ENCODE peak calls at places on chromosomes 12 and 14, in eight cellular contexts. One of them, this sample, is unnamed.

GRCh38 chr12:78712834-78713455 is 151.6 kb upstream of the SYT1 start:
- DNase-seq in uterus: no peak
- DNase-seq in epithelial cell of prostate: no peak
- DNase-seq in SK-N-SH: no peak
- DNase-seq in Right ventricle myocardium inferior: no peak
- DNase-seq in stimulated activated CD4-positive, alpha-beta T cell treated with anti-CD3 and anti-CD28 coated beads, Interleukin-4, amount 100 ng/mL, for 4 hours: no peak
- DNase-seq in naive thymus-derived CD4-positive, alpha-beta T cell: no peak
- DNase-seq in M059J: no peak
- DNase-seq in this sample: no peak

GRCh38 chr12:108419949-108420348 is 80.8 kb upstream of the CMKLR1 start:
- DNase-seq in uterus: no peak
- DNase-seq in epithelial cell of prostate: no peak
- DNase-seq in SK-N-SH: no peak
- DNase-seq in Right ventricle myocardium inferior: no peak
- DNase-seq in stimulated activated CD4-positive, alpha-beta T cell treated with anti-CD3 and anti-CD28 coated beads, Interleukin-4, amount 100 ng/mL, for 4 hours: no peak
- DNase-seq in naive thymus-derived CD4-positive, alpha-beta T cell: no peak
- DNase-seq in M059J: no peak
- DNase-seq in this sample: no peak

GRCh38 chr12:31206038-31206670 is 119.8 kb downstream of the SINHCAF start:
- DNase-seq in uterus: no peak
- DNase-seq in epithelial cell of prostate: peak
- DNase-seq in SK-N-SH: no peak
- DNase-seq in Right ventricle myocardium inferior: no peak
- DNase-seq in stimulated activated CD4-positive, alpha-beta T cell treated with anti-CD3 and anti-CD28 coated beads, Interleukin-4, amount 100 ng/mL, for 4 hours: no peak
- DNase-seq in naive thymus-derived CD4-positive, alpha-beta T cell: no peak
- DNase-seq in M059J: peak
- DNase-seq in this sample: no peak

GRCh38 chr12:51752490-51752889 is 96.0 kb downstream of the FIGNL2 start:
- DNase-seq in uterus: peak
- DNase-seq in epithelial cell of prostate: peak
- DNase-seq in SK-N-SH: no peak
- DNase-seq in Right ventricle myocardium inferior: peak
- DNase-seq in stimulated activated CD4-positive, alpha-beta T cell treated with anti-CD3 and anti-CD28 coated beads, Interleukin-4, amount 100 ng/mL, for 4 hours: no peak
- DNase-seq in naive thymus-derived CD4-positive, alpha-beta T cell: no peak
- DNase-seq in M059J: peak
- DNase-seq in this sample: peak

GRCh38 chr12:54125950-54126695 is 62.7 kb downstream of the SMUG1 start:
- DNase-seq in uterus: peak
- DNase-seq in epithelial cell of prostate: no peak
- DNase-seq in SK-N-SH: peak
- DNase-seq in Right ventricle myocardium inferior: no peak
- DNase-seq in stimulated activated CD4-positive, alpha-beta T cell treated with anti-CD3 and anti-CD28 coated beads, Interleukin-4, amount 100 ng/mL, for 4 hours: no peak
- DNase-seq in naive thymus-derived CD4-positive, alpha-beta T cell: no peak
- DNase-seq in M059J: no peak
- DNase-seq in this sample: no peak

GRCh38 chr12:57237952-57238853 is 8.7 kb downstream of the SHMT2 start:
- DNase-seq in uterus: peak
- DNase-seq in epithelial cell of prostate: no peak
- DNase-seq in SK-N-SH: peak
- DNase-seq in Right ventricle myocardium inferior: peak
- DNase-seq in stimulated activated CD4-positive, alpha-beta T cell treated with anti-CD3 and anti-CD28 coated beads, Interleukin-4, amount 100 ng/mL, for 4 hours: no peak
- DNase-seq in naive thymus-derived CD4-positive, alpha-beta T cell: peak
- DNase-seq in M059J: no peak
- DNase-seq in this sample: no peak

GRCh38 chr12:116919247-116919671 is 8.5 kb downstream of the FBXW8 start:
- DNase-seq in uterus: no peak
- DNase-seq in epithelial cell of prostate: no peak
- DNase-seq in SK-N-SH: no peak
- DNase-seq in Right ventricle myocardium inferior: no peak
- DNase-seq in stimulated activated CD4-positive, alpha-beta T cell treated with anti-CD3 and anti-CD28 coated beads, Interleukin-4, amount 100 ng/mL, for 4 hours: no peak
- DNase-seq in naive thymus-derived CD4-positive, alpha-beta T cell: no peak
- DNase-seq in M059J: no peak
- DNase-seq in this sample: no peak

GRCh38 chr14:60510254-60510975 is 1.5 kb downstream of the SIX6 start:
- DNase-seq in uterus: no peak
- DNase-seq in epithelial cell of prostate: no peak
- DNase-seq in SK-N-SH: no peak
- DNase-seq in Right ventricle myocardium inferior: no peak
- DNase-seq in stimulated activated CD4-positive, alpha-beta T cell treated with anti-CD3 and anti-CD28 coated beads, Interleukin-4, amount 100 ng/mL, for 4 hours: no peak
- DNase-seq in naive thymus-derived CD4-positive, alpha-beta T cell: no peak
- DNase-seq in M059J: no peak
- DNase-seq in this sample: no peak

GRCh38 chr14:94654071-94654974 is 42.1 kb downstream of the SERPINA3 start:
- DNase-seq in uterus: peak
- DNase-seq in epithelial cell of prostate: no peak
- DNase-seq in SK-N-SH: no peak
- DNase-seq in Right ventricle myocardium inferior: no peak
- DNase-seq in stimulated activated CD4-positive, alpha-beta T cell treated with anti-CD3 and anti-CD28 coated beads, Interleukin-4, amount 100 ng/mL, for 4 hours: no peak
- DNase-seq in naive thymus-derived CD4-positive, alpha-beta T cell: no peak
- DNase-seq in M059J: no peak
- DNase-seq in this sample: no peak

GRCh38 chr14:99360774-99361595 is 89.0 kb upstream of the BCL11B start:
- DNase-seq in uterus: no peak
- DNase-seq in epithelial cell of prostate: no peak
- DNase-seq in SK-N-SH: peak
- DNase-seq in Right ventricle myocardium inferior: no peak
- DNase-seq in stimulated activated CD4-positive, alpha-beta T cell treated with anti-CD3 and anti-CD28 coated beads, Interleukin-4, amount 100 ng/mL, for 4 hours: no peak
- DNase-seq in naive thymus-derived CD4-positive, alpha-beta T cell: no peak
- DNase-seq in M059J: peak
- DNase-seq in this sample: no peak

GRCh38 chr12:15556411-15556810 is 232.8 kb downstream of the EPS8 start:
- DNase-seq in uterus: no peak
- DNase-seq in epithelial cell of prostate: no peak
- DNase-seq in SK-N-SH: no peak
- DNase-seq in Right ventricle myocardium inferior: no peak
- DNase-seq in stimulated activated CD4-positive, alpha-beta T cell treated with anti-CD3 and anti-CD28 coated beads, Interleukin-4, amount 100 ng/mL, for 4 hours: no peak
- DNase-seq in naive thymus-derived CD4-positive, alpha-beta T cell: no peak
- DNase-seq in M059J: peak
- DNase-seq in this sample: no peak

GRCh38 chr12:57216931-57217871 is 607 bp downstream of the NXPH4 start:
- DNase-seq in uterus: no peak
- DNase-seq in epithelial cell of prostate: no peak
- DNase-seq in SK-N-SH: peak
- DNase-seq in Right ventricle myocardium inferior: no peak
- DNase-seq in stimulated activated CD4-positive, alpha-beta T cell treated with anti-CD3 and anti-CD28 coated beads, Interleukin-4, amount 100 ng/mL, for 4 hours: no peak
- DNase-seq in naive thymus-derived CD4-positive, alpha-beta T cell: no peak
- DNase-seq in M059J: peak
- DNase-seq in this sample: no peak

GRCh38 chr12:118034429-118035193 is 18.1 kb downstream of the RFC5 start:
- DNase-seq in uterus: no peak
- DNase-seq in epithelial cell of prostate: no peak
- DNase-seq in SK-N-SH: peak
- DNase-seq in Right ventricle myocardium inferior: no peak
- DNase-seq in stimulated activated CD4-positive, alpha-beta T cell treated with anti-CD3 and anti-CD28 coated beads, Interleukin-4, amount 100 ng/mL, for 4 hours: no peak
- DNase-seq in naive thymus-derived CD4-positive, alpha-beta T cell: no peak
- DNase-seq in M059J: peak
- DNase-seq in this sample: no peak

GRCh38 chr12:131929530-131930456 is 717 bp downstream of the PUS1 start:
- DNase-seq in uterus: no peak
- DNase-seq in epithelial cell of prostate: no peak
- DNase-seq in SK-N-SH: peak
- DNase-seq in Right ventricle myocardium inferior: peak
- DNase-seq in stimulated activated CD4-positive, alpha-beta T cell treated with anti-CD3 and anti-CD28 coated beads, Interleukin-4, amount 100 ng/mL, for 4 hours: peak
- DNase-seq in naive thymus-derived CD4-positive, alpha-beta T cell: no peak
- DNase-seq in M059J: no peak
- DNase-seq in this sample: no peak

GRCh38 chr14:87430810-87431209 is 562.2 kb downstream of the GALC start:
- DNase-seq in uterus: no peak
- DNase-seq in epithelial cell of prostate: peak
- DNase-seq in SK-N-SH: no peak
- DNase-seq in Right ventricle myocardium inferior: no peak
- DNase-seq in stimulated activated CD4-positive, alpha-beta T cell treated with anti-CD3 and anti-CD28 coated beads, Interleukin-4, amount 100 ng/mL, for 4 hours: no peak
- DNase-seq in naive thymus-derived CD4-positive, alpha-beta T cell: no peak
- DNase-seq in M059J: no peak
- DNase-seq in this sample: no peak

GRCh38 chr12:47079894-47080724 is at the start of gene AMIGO2:
- DNase-seq in uterus: peak
- DNase-seq in epithelial cell of prostate: no peak
- DNase-seq in SK-N-SH: no peak
- DNase-seq in Right ventricle myocardium inferior: peak
- DNase-seq in stimulated activated CD4-positive, alpha-beta T cell treated with anti-CD3 and anti-CD28 coated beads, Interleukin-4, amount 100 ng/mL, for 4 hours: peak
- DNase-seq in naive thymus-derived CD4-positive, alpha-beta T cell: no peak
- DNase-seq in M059J: peak
- DNase-seq in this sample: peak

GRCh38 chr12:121023799-121024198 is 7.5 kb upstream of the C12orf43 start:
- DNase-seq in uterus: no peak
- DNase-seq in epithelial cell of prostate: no peak
- DNase-seq in SK-N-SH: no peak
- DNase-seq in Right ventricle myocardium inferior: no peak
- DNase-seq in stimulated activated CD4-positive, alpha-beta T cell treated with anti-CD3 and anti-CD28 coated beads, Interleukin-4, amount 100 ng/mL, for 4 hours: no peak
- DNase-seq in naive thymus-derived CD4-positive, alpha-beta T cell: no peak
- DNase-seq in M059J: no peak
- DNase-seq in this sample: no peak

GRCh38 chr14:54509546-54510501 is at the start of gene CGRRF1:
- DNase-seq in uterus: peak
- DNase-seq in epithelial cell of prostate: peak
- DNase-seq in SK-N-SH: peak
- DNase-seq in Right ventricle myocardium inferior: peak
- DNase-seq in stimulated activated CD4-positive, alpha-beta T cell treated with anti-CD3 and anti-CD28 coated beads, Interleukin-4, amount 100 ng/mL, for 4 hours: peak
- DNase-seq in naive thymus-derived CD4-positive, alpha-beta T cell: peak
- DNase-seq in M059J: peak
- DNase-seq in this sample: peak

This sample was measured in left cardiac atrium.